ENCODE peak calls at places on chromosomes 2 and 18, in six cellular contexts. S, H, L, J, E and D are unnamed samples.

GRCh38 chr18:10410472-10411300 is 43.7 kb upstream of the APCDD1 start:
- DNase-seq in S (no peak), H (peak; percentile 35), L (no peak), J (no peak), E (no peak), D (no peak)

GRCh38 chr2:78540255-78540654 is 485.2 kb upstream of the REG3G start:
- DNase-seq in S (no peak), H (no peak), L (no peak), J (no peak), E (no peak), D (no peak)

GRCh38 chr18:25345432-25345831 is 6.5 kb downstream of the ZNF521 start:
- DNase-seq in S (no peak), H (no peak), L (no peak), J (peak; percentile 5), E (no peak), D (no peak)

GRCh38 chr2:1037066-1037465 is 86.4 kb downstream of the SNTG2 start:
- DNase-seq in S (no peak), H (no peak), L (no peak), J (no peak), E (no peak), D (no peak)

GRCh38 chr2:10883880-10884529 is 27.7 kb upstream of the KCNF1 start:
- DNase-seq in S (no peak), H (no peak), L (no peak), J (no peak), E (no peak), D (no peak)

GRCh38 chr2:241673797-241674725 is 12.6 kb downstream of the DTYMK start:
- DNase-seq in S (peak; percentile 63), H (peak; percentile 65), L (peak; percentile 62), J (no peak), E (no peak), D (no peak)

GRCh38 chr2:112073875-112074274 is 18.8 kb downstream of the TMEM87B start:
- DNase-seq in S (no peak), H (no peak), L (no peak), J (peak; percentile 33), E (peak; percentile 60), D (no peak)

GRCh38 chr2:136125226-136125625 is 7.3 kb upstream of the CXCR4 start:
- DNase-seq in S (no peak), H (no peak), L (no peak), J (no peak), E (no peak), D (no peak)

GRCh38 chr2:241932895-241933174 is 63.3 kb downstream of the RTP5 start:
- DNase-seq in S (no peak), H (no peak), L (no peak), J (no peak), E (no peak), D (no peak)

GRCh38 chr2:47530105-47530504 is 127.1 kb downstream of the MSH2 start:
- DNase-seq in S (no peak), H (no peak), L (no peak), J (no peak), E (no peak), D (no peak)
- H2BK15ac ChIP-seq in S (no peak overlapping the region), H (no peak overlapping the region), L (no peak overlapping the region), J (no peak overlapping the region), E (no peak overlapping the region), D (no peak overlapping the region)

GRCh38 chr18:73670046-73670445 is 477.6 kb downstream of the FBXO15 start:
- DNase-seq in S (no peak), H (no peak), L (no peak), J (no peak), E (no peak), D (no peak)
- H2BK15ac ChIP-seq in S (no peak overlapping the region), H (no peak overlapping the region), L (no peak overlapping the region), J (peak overlapping the region; percentile 42), E (no peak overlapping the region), D (no peak overlapping the region)

DNA sequence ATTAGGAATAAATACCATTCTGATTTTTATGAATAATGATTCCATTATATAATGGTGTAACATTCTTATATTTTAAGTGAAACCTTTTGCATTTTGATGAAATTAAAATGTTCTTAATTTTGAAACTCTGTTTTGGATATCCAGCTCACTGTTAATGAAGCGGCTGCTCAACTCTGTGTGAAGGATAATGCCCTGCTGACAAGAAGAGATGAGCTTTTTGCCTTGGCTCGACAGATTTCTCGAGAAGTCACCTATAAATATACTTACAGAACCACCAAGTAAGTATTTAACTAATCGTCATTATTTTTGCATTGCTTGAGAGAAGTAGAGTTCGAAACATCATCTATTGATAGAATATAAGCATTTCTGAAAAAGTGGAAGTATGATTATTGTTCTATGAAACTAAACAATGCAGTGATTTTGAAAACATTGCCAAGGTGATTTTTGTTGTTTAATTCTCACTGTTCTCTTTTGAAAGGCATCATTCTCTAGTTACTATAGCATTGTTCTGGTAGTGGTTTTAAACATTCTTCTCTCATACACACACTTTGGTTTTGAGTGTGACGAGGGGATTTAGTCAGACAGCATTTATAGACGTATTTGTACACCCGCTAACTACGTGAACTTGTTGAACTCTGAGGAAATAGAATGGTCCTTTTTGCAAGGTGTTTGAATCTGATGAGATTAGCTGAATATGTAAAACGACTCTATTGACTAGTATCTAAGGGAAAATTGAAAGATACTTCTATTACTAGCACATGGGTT is 21.5 kb downstream of the NAB1 start:
- DNase-seq in S (no peak), H (no peak), L (no peak), J (no peak), E (no peak), D (no peak)
- H2BK15ac ChIP-seq in S (no peak overlapping the region), H (no peak overlapping the region), L (no peak overlapping the region), J (no peak overlapping the region), E (no peak overlapping the region), D (no peak overlapping the region)

DNA sequence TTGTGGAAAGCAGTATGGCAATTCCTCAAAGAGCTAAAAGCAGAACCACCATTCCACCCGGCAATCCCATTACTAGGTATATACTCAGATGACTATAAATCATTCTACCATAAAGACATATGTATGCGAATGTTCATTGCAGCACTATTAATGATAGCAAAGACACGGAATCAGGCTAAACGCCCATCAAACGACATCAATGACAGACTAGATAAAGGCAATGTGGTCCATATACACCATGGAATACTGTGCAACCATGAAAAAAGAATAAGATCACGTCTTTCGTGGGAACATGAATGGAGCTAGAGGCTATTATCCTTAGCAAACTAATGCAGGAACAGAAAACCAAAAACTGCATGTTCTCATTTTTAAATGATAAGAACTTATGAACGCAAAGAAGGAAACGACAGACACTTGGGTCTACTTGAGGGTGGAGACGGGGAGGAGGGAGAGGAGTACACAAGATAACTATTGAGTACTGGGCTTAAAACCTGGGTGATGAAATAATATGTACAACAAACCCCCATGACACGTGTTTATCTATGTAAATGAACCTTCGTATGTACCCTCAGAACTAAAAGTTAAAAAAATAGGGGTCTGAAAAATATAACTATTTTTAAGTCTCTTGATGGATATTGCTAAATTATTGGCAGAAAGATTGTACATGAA is 32.0 kb upstream of the CYTIP start:
- DNase-seq in S (no peak), H (no peak), L (no peak), J (no peak), E (no peak), D (no peak)
- H2BK15ac ChIP-seq in S (no peak overlapping the region), H (no peak overlapping the region), L (no peak overlapping the region), J (no peak overlapping the region), E (no peak overlapping the region), D (no peak overlapping the region)

DNA sequence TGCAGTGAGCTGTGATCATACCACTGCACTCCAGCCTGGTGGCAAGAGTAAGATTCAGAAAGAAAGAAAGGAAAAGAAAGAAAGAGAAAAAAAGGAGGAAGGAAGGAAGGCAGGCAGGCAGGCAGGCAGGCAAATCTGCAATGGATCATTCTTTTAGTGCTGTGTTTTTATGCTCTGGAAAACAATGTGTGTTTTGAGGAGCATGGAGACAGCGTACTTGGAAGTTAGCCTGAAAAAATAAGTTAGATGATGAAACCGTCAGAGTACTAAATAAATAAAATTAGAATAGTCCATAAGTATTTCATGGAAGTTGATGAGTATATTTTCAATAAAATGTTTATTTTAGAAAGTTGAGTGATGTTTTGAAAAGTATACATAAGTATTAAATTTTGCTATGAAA is 366.4 kb upstream of the CDH20 start:
- DNase-seq in S (no peak), H (no peak), L (no peak), J (no peak), E (no peak), D (no peak)
- H2BK15ac ChIP-seq in S (no peak overlapping the region), H (no peak overlapping the region), L (no peak overlapping the region), J (no peak overlapping the region), E (no peak overlapping the region), D (no peak overlapping the region)